ENCODE peak calls at places on chromosome 21, in four cellular contexts. One of them, this sample, is unnamed.

GRCh38 chr21:34669149-34669879 is 520 bp downstream of the CLIC6 start:
- DNase-seq in H9: no peak
- DNase-seq in IMR-90: no peak
- DNase-seq in H1: peak
- DNase-seq in this sample: peak

GRCh38 chr21:17414766-17415165 is 98.1 kb upstream of the CXADR start:
- DNase-seq in H9: no peak
- DNase-seq in IMR-90: no peak
- DNase-seq in H1: no peak
- DNase-seq in this sample: no peak

GRCh38 chr21:31072486-31072885 is 34.2 kb upstream of the KRTAP19-8 start:
- DNase-seq in H9: no peak
- DNase-seq in IMR-90: no peak
- DNase-seq in H1: no peak
- DNase-seq in this sample: no peak

GRCh38 chr21:15976807-15977206 is 247.0 kb downstream of the USP25 start:
- DNase-seq in H9: no peak
- DNase-seq in IMR-90: no peak
- DNase-seq in H1: no peak
- DNase-seq in this sample: peak

GRCh38 chr21:33491373-33492102 is at the start of gene DNAJC28:
- DNase-seq in H9: peak
- DNase-seq in IMR-90: peak
- DNase-seq in H1: peak
- DNase-seq in this sample: peak

GRCh38 chr21:15772654-15773053 is 42.9 kb downstream of the USP25 start:
- DNase-seq in H9: no peak
- DNase-seq in IMR-90: peak
- DNase-seq in H1: no peak
- DNase-seq in this sample: no peak

GRCh38 chr21:35257413-35257812 is 208.3 kb upstream of the RUNX1 start:
- DNase-seq in H9: no peak
- DNase-seq in IMR-90: peak
- DNase-seq in H1: no peak
- DNase-seq in this sample: no peak

GRCh38 chr21:31630062-31630711 is 29.3 kb upstream of the SOD1 start:
- DNase-seq in H9: no peak
- DNase-seq in IMR-90: peak
- DNase-seq in H1: no peak
- DNase-seq in this sample: no peak

GRCh38 chr21:41817228-41817627 is 50.4 kb upstream of the RIPK4 start:
- DNase-seq in H9: peak
- DNase-seq in IMR-90: peak
- DNase-seq in H1: peak
- DNase-seq in this sample: peak

GRCh38 chr21:29436143-29436542 is 137.4 kb downstream of the BACH1 start:
- DNase-seq in H9: no peak
- DNase-seq in IMR-90: no peak
- DNase-seq in H1: no peak
- DNase-seq in this sample: no peak

GRCh38 chr21:41846033-41846317 is 33.2 kb downstream of the PRDM15 start:
- DNase-seq in H9: no peak
- DNase-seq in IMR-90: no peak
- DNase-seq in H1: no peak
- DNase-seq in this sample: no peak

GRCh38 chr21:10418649-10419048 is 102.7 kb upstream of the TPTE start:
- DNase-seq in H9: no peak
- DNase-seq in IMR-90: no peak
- DNase-seq in H1: no peak
- DNase-seq in this sample: no peak

GRCh38 chr21:15409031-15409430 is 320.8 kb upstream of the USP25 start:
- DNase-seq in H9: no peak
- DNase-seq in IMR-90: no peak
- DNase-seq in H1: no peak
- DNase-seq in this sample: no peak

GRCh38 chr21:15667010-15667409 is 62.8 kb upstream of the USP25 start:
- DNase-seq in H9: no peak
- DNase-seq in IMR-90: peak
- DNase-seq in H1: no peak
- DNase-seq in this sample: no peak

GRCh38 chr21:15257646-15258045 is 192.8 kb upstream of the NRIP1 start:
- DNase-seq in H9: no peak
- DNase-seq in IMR-90: no peak
- DNase-seq in H1: no peak
- DNase-seq in this sample: no peak

GRCh38 chr21:32096411-32096810 is 182.4 kb downstream of the MIS18A start:
- DNase-seq in H9: peak
- DNase-seq in IMR-90: no peak
- DNase-seq in H1: peak
- DNase-seq in this sample: peak

GRCh38 chr21:33712022-33712803 is 69.9 kb downstream of the ITSN1 start:
- DNase-seq in H9: no peak
- DNase-seq in IMR-90: no peak
- DNase-seq in H1: no peak
- DNase-seq in this sample: no peak

GRCh38 chr21:26140185-26140584 is 30.4 kb downstream of the APP start:
- DNase-seq in H9: no peak
- DNase-seq in IMR-90: peak
- DNase-seq in H1: no peak
- DNase-seq in this sample: peak

GRCh38 chr21:31862078-31862477 is 10.7 kb upstream of the HUNK start:
- DNase-seq in H9: no peak
- DNase-seq in IMR-90: no peak
- DNase-seq in H1: no peak
- DNase-seq in this sample: no peak

GRCh38 chr21:41675574-41675973 is 91.3 kb downstream of the RIPK4 start:
- DNase-seq in H9: no peak
- DNase-seq in IMR-90: no peak
- DNase-seq in H1: no peak
- DNase-seq in this sample: no peak

GRCh38 chr21:40345700-40346099 is 478.5 kb downstream of the PCP4 start:
- DNase-seq in H9: no peak
- DNase-seq in IMR-90: no peak
- DNase-seq in H1: no peak
- DNase-seq in this sample: no peak

GRCh38 chr21:36861924-36862323 is 104.5 kb downstream of the HLCS start:
- DNase-seq in H9: no peak
- DNase-seq in IMR-90: peak
- DNase-seq in H1: no peak
- DNase-seq in this sample: no peak

GRCh38 chr21:36863260-36863659 is 103.2 kb downstream of the HLCS start:
- DNase-seq in H9: no peak
- DNase-seq in IMR-90: no peak
- DNase-seq in H1: no peak
- DNase-seq in this sample: no peak

GRCh38 chr21:36859744-36860501 is 106.5 kb downstream of the HLCS start:
- DNase-seq in H9: peak
- DNase-seq in IMR-90: peak
- DNase-seq in H1: peak
- DNase-seq in this sample: peak

GRCh38 chr21:36860736-36861594 is 105.5 kb downstream of the HLCS start:
- DNase-seq in H9: no peak
- DNase-seq in IMR-90: peak
- DNase-seq in H1: no peak
- DNase-seq in this sample: peak

GRCh38 chr21:36861595-36861883 is 104.9 kb downstream of the HLCS start:
- DNase-seq in H9: no peak
- DNase-seq in IMR-90: peak
- DNase-seq in H1: no peak
- DNase-seq in this sample: no peak
- H3K56ac ChIP-seq in H9: no peak
- H3K56ac ChIP-seq in IMR-90: peak
- H3K56ac ChIP-seq in H1: no peak
- H3K56ac ChIP-seq in this sample: no peak

DNA sequence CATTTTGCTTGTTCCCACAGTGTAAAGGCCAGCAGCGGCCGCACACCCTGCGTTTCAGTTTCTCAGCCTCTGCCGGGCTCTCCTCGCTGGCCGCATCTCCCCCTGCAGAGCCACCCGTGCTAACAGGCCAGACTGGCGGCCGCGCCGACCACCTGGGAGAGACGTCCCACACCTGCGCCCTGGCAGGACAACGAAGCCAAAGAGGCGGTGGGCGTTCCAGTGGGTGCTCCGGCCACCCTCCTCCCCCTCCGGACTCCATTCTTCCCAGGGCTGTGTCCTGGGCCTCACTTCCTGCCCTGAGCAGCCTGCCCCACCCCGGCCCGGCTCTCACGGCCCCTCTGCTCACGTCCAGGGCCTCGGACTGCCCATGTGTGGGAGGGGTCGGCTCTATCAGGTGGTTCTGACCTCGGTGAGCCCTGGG is 31.9 kb upstream of the SLC19A1 start:
- DNase-seq in H9: peak
- DNase-seq in IMR-90: no peak
- DNase-seq in H1: no peak
- DNase-seq in this sample: no peak
- H3K27ac ChIP-seq in H9: no peak
- H3K27ac ChIP-seq in IMR-90: no peak
- H3K27ac ChIP-seq in H1: no peak
- H3K27ac ChIP-seq in this sample: no peak

GRCh38 chr21:45465105-45465504 is 60.1 kb downstream of the COL18A1 start:
- DNase-seq in H9: no peak
- DNase-seq in IMR-90: no peak
- DNase-seq in H1: no peak
- DNase-seq in this sample: no peak
- H3K56ac ChIP-seq in H9: no peak
- H3K56ac ChIP-seq in IMR-90: no peak
- H3K56ac ChIP-seq in H1: no peak
- H3K56ac ChIP-seq in this sample: no peak

GRCh38 chr21:43006874-43007208 is 32.5 kb downstream of the PKNOX1 start:
- DNase-seq in H9: no peak
- DNase-seq in IMR-90: no peak
- DNase-seq in H1: no peak
- DNase-seq in this sample: no peak
- H3K27ac ChIP-seq in H9: no peak
- H3K27ac ChIP-seq in IMR-90: peak
- H3K27ac ChIP-seq in H1: no peak
- H3K27ac ChIP-seq in this sample: no peak

GRCh38 chr21:27953328-27954045 is 986.6 kb upstream of the ADAMTS5 start:
- DNase-seq in H9: no peak
- DNase-seq in IMR-90: no peak
- DNase-seq in H1: no peak
- DNase-seq in this sample: no peak

DNA sequence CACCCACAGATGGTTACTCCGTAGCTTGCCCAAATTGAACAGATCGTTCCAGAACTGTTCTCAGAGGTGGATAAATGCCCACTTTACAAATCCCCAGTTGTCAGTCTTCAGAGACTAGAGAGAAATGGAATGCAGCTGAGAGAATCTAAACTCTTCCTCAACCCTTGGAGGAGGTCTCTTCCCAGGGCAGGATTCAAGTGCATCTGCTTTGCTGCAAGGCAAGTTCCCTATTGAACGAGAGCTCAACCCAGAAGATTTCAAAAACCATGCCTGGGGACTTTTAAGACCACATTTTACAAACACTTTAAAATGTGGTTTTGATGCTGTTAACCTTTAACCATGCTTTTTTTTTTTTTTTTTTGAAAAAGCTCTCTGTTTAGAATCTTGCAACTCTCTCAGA is 987.9 kb upstream of the ADAMTS5 start:
- DNase-seq in H9: no peak
- DNase-seq in IMR-90: peak
- DNase-seq in H1: no peak
- DNase-seq in this sample: no peak
- H3K56ac ChIP-seq in H9: no peak
- H3K56ac ChIP-seq in IMR-90: no peak
- H3K56ac ChIP-seq in H1: no peak
- H3K56ac ChIP-seq in this sample: no peak

DNA sequence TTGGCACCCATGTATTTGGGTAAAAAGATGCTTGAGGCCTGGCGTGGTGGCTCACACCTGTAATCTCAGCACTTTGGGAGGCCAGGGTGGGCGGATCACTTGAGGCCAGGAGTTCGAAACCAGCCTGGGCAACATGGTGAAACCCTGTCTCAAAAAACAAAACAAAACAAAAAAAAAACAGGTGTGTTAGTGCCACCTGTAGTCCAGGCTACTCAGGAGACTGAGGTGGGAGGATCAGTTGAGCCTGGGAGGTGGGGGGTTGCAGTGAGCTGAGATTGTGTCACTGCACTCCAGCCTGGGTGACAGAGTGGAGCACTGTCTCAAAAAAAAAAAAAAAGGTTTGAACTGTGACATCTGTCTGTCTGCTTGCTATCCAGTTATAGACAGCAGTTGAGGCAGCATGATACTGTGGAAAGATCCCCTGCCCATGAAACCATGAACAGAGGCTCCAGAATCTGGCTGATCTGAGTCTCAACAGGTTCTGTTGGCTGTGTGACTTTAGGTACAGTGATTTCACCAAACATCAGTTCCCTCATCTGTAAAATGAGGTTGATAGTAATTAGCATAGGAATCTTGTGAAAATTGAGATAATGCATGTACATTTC is 5.7 kb downstream of the DYRK1A start:
- DNase-seq in H9: no peak
- DNase-seq in IMR-90: no peak
- DNase-seq in H1: no peak
- DNase-seq in this sample: no peak
- H3K27ac ChIP-seq in H9: no peak
- H3K27ac ChIP-seq in IMR-90: no peak
- H3K27ac ChIP-seq in H1: no peak
- H3K27ac ChIP-seq in this sample: no peak

GRCh38 chr21:36543924-36544323 is 64.0 kb upstream of the CLDN14 start:
- DNase-seq in H9: no peak
- DNase-seq in IMR-90: no peak
- DNase-seq in H1: no peak
- DNase-seq in this sample: no peak
- H3K56ac ChIP-seq in H9: no peak
- H3K56ac ChIP-seq in IMR-90: no peak
- H3K56ac ChIP-seq in H1: no peak
- H3K56ac ChIP-seq in this sample: no peak